ENCODE peak calls at places on chromosome 10, in four cellular contexts. One of them, this sample, is unnamed.

GRCh38 chr10:123687758-123688157 is 21.6 kb downstream of the GPR26 start:
- DNase-seq in GM12878: no peak
- DNase-seq in HepG2: peak; percentile 6
- DNase-seq in K562: no peak
- DNase-seq in this sample: peak; percentile 59

GRCh38 chr10:102629661-102630614 is 14.3 kb upstream of the TRIM8 start:
- DNase-seq in GM12878: no peak
- DNase-seq in HepG2: peak; percentile 60
- DNase-seq in K562: no peak
- DNase-seq in this sample: peak; percentile 67

GRCh38 chr10:101905241-101905640 is 61.6 kb upstream of the KCNIP2 start:
- DNase-seq in GM12878: no peak
- DNase-seq in HepG2: no peak
- DNase-seq in K562: no peak
- DNase-seq in this sample: no peak

GRCh38 chr10:36880898-36881297 is 244.5 kb upstream of the ANKRD30A start:
- DNase-seq in GM12878: no peak
- DNase-seq in HepG2: peak; percentile 21
- DNase-seq in K562: no peak
- DNase-seq in this sample: no peak

GRCh38 chr10:110508806-110509544 is 11.3 kb downstream of the DUSP5 start:
- DNase-seq in GM12878: no peak
- DNase-seq in HepG2: no peak
- DNase-seq in K562: no peak
- DNase-seq in this sample: no peak

GRCh38 chr10:124323806-124324205 is 94.9 kb downstream of the OAT start:
- DNase-seq in GM12878: no peak
- DNase-seq in HepG2: no peak
- DNase-seq in K562: no peak
- DNase-seq in this sample: no peak

GRCh38 chr10:48507933-48508830 is 96.7 kb downstream of the ARHGAP22 start:
- DNase-seq in GM12878: no peak
- DNase-seq in HepG2: no peak
- DNase-seq in K562: no peak
- DNase-seq in this sample: no peak

GRCh38 chr10:95391570-95392249 is 100.9 kb upstream of the PDLIM1 start:
- DNase-seq in GM12878: no peak
- DNase-seq in HepG2: no peak
- DNase-seq in K562: peak; percentile 16
- DNase-seq in this sample: peak; percentile 55

GRCh38 chr10:48456808-48457761 is 147.8 kb downstream of the ARHGAP22 start:
- DNase-seq in GM12878: no peak
- DNase-seq in HepG2: no peak
- DNase-seq in K562: peak; percentile 56
- DNase-seq in this sample: no peak

GRCh38 chr10:100528885-100529472 is 692 bp downstream of the NDUFB8 start:
- DNase-seq in GM12878: no peak
- DNase-seq in HepG2: no peak
- DNase-seq in K562: peak; percentile 16
- DNase-seq in this sample: no peak
- TF ChIP-seq TCF7 in GM12878: no peak
- TF ChIP-seq TCF7 in HepG2: no peak
- TF ChIP-seq TCF7 in K562: no peak
- TF ChIP-seq TCF7 in this sample: no peak

GRCh38 chr10:119680668-119681070 is 29.5 kb downstream of the BAG3 start:
- DNase-seq in GM12878: no peak
- DNase-seq in HepG2: no peak
- DNase-seq in K562: no peak
- DNase-seq in this sample: no peak
- TF ChIP-seq TCF7 in GM12878: no peak
- TF ChIP-seq TCF7 in HepG2: no peak
- TF ChIP-seq TCF7 in K562: no peak
- TF ChIP-seq TCF7 in this sample: no peak

GRCh38 chr10:3852147-3852904 is 67.3 kb upstream of the KLF6 start:
- DNase-seq in GM12878: peak; percentile 88
- DNase-seq in HepG2: peak; percentile 98
- DNase-seq in K562: peak; percentile 62
- DNase-seq in this sample: no peak
- TF ChIP-seq TCF7 in GM12878: peak; percentile 95
- TF ChIP-seq TCF7 in HepG2: peak; percentile 79
- TF ChIP-seq TCF7 in K562: peak; percentile 63
- TF ChIP-seq TCF7 in this sample: no peak

GRCh38 chr10:100882251-100882643 is 30.5 kb upstream of the SLF2 start:
- DNase-seq in GM12878: no peak
- DNase-seq in HepG2: no peak
- DNase-seq in K562: no peak
- DNase-seq in this sample: no peak

GRCh38 chr10:100878291-100878910 is 34.4 kb upstream of the SLF2 start:
- DNase-seq in GM12878: no peak
- DNase-seq in HepG2: peak; percentile 80
- DNase-seq in K562: peak; percentile 45
- DNase-seq in this sample: peak; percentile 75

GRCh38 chr10:100877451-100877850 is 35.3 kb upstream of the SLF2 start:
- DNase-seq in GM12878: no peak
- DNase-seq in HepG2: no peak
- DNase-seq in K562: no peak
- DNase-seq in this sample: no peak

GRCh38 chr10:100881552-100882250 is 31.1 kb upstream of the SLF2 start:
- DNase-seq in GM12878: no peak
- DNase-seq in HepG2: no peak
- DNase-seq in K562: no peak
- DNase-seq in this sample: no peak

GRCh38 chr10:100879741-100880360 is 32.9 kb upstream of the SLF2 start:
- DNase-seq in GM12878: no peak
- DNase-seq in HepG2: peak; percentile 56
- DNase-seq in K562: peak; percentile 39
- DNase-seq in this sample: no peak
- TF ChIP-seq TCF7 in GM12878: no peak
- TF ChIP-seq TCF7 in HepG2: no peak
- TF ChIP-seq TCF7 in K562: no peak
- TF ChIP-seq TCF7 in this sample: no peak

GRCh38 chr10:27099448-27099847 is 846 bp downstream of the ANKRD26 start:
- DNase-seq in GM12878: no peak
- DNase-seq in HepG2: no peak
- DNase-seq in K562: no peak
- DNase-seq in this sample: no peak

GRCh38 chr10:27099916-27100799 is at the start of gene ANKRD26:
- DNase-seq in GM12878: peak; percentile 94
- DNase-seq in HepG2: peak; percentile 95
- DNase-seq in K562: peak; percentile 98
- DNase-seq in this sample: peak; percentile 94

GRCh38 chr10:27108165-27108564 is 7.9 kb upstream of the ANKRD26 start:
- DNase-seq in GM12878: no peak
- DNase-seq in HepG2: no peak
- DNase-seq in K562: no peak
- DNase-seq in this sample: no peak

GRCh38 chr10:27100800-27101347 is 580 bp upstream of the ANKRD26 start:
- DNase-seq in GM12878: no peak
- DNase-seq in HepG2: no peak
- DNase-seq in K562: no peak
- DNase-seq in this sample: no peak

DNA sequence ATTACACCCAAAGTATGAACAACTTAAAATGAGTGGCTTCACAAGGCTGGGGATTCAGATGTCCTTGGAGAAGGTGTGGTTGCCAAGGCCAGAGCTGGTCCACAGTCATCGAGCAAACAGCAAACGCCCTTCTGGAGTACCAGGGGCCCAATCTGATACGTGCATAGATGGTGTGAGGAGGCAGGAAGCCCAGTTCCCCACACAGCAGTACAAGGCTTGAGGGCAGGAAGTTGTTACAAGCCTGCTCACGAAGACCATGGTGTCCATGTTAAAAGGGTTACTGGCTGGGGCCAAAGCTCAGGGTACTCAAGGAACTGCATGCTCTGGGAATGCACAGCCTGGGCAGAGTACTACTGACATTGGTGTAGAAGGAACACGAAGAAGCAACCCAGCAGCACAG is 4.6 kb upstream of the ANKRD26 start:
- DNase-seq in GM12878: no peak
- DNase-seq in HepG2: no peak
- DNase-seq in K562: no peak
- DNase-seq in this sample: no peak
- TF ChIP-seq TCF7 in GM12878: no peak
- TF ChIP-seq TCF7 in HepG2: no peak
- TF ChIP-seq TCF7 in K562: no peak
- TF ChIP-seq TCF7 in this sample: no peak

GRCh38 chr10:79020605-79021004 is 48.2 kb upstream of the ZMIZ1 start:
- DNase-seq in GM12878: no peak
- DNase-seq in HepG2: no peak
- DNase-seq in K562: no peak
- DNase-seq in this sample: no peak

GRCh38 chr10:79018591-79019011 is 50.2 kb upstream of the ZMIZ1 start:
- DNase-seq in GM12878: no peak
- DNase-seq in HepG2: no peak
- DNase-seq in K562: no peak
- DNase-seq in this sample: no peak

GRCh38 chr10:79021331-79021907 is 47.3 kb upstream of the ZMIZ1 start:
- DNase-seq in GM12878: no peak
- DNase-seq in HepG2: no peak
- DNase-seq in K562: no peak
- DNase-seq in this sample: no peak

GRCh38 chr10:79019441-79019840 is 49.3 kb upstream of the ZMIZ1 start:
- DNase-seq in GM12878: no peak
- DNase-seq in HepG2: no peak
- DNase-seq in K562: no peak
- DNase-seq in this sample: no peak

DNA sequence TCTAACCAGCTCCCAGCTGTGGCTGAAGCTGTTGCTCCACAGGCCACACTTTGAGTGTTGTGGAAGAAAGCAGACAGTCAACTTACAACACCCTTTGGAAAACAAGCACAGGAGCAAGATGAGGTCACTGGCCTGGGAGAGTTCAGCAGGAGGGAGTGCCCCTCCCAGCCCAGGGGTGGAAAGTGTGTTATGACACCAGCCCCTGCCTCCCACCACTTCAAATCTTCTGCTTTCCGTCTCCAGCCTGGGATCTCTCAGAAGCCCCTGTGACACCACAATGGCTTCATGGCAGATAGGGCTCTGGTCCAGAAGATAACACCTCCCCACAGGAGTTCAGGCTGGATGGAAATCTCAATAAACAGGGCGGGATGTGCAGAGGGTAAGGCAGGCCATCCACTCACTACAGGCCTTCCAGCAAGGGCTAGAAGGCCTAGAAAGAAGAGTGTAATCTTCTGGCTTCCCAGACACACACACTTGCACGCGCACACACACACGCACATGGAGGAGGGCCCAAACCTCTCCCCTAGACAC is 48.7 kb upstream of the ZMIZ1 start:
- DNase-seq in GM12878: no peak
- DNase-seq in HepG2: peak; percentile 60
- DNase-seq in K562: peak; percentile 90
- DNase-seq in this sample: no peak
- TF ChIP-seq TCF7 in GM12878: no peak
- TF ChIP-seq TCF7 in HepG2: no peak
- TF ChIP-seq TCF7 in K562: no peak
- TF ChIP-seq TCF7 in this sample: no peak

GRCh38 chr10:97685395-97685958 is 1.6 kb downstream of the AVPI1 start:
- DNase-seq in GM12878: no peak
- DNase-seq in HepG2: peak; percentile 87
- DNase-seq in K562: peak; percentile 33
- DNase-seq in this sample: peak; percentile 50

GRCh38 chr10:97686301-97686961 is 610 bp downstream of the AVPI1 start:
- DNase-seq in GM12878: no peak
- DNase-seq in HepG2: no peak
- DNase-seq in K562: no peak
- DNase-seq in this sample: no peak

GRCh38 chr10:97684866-97685394 is 2.1 kb downstream of the AVPI1 start:
- DNase-seq in GM12878: no peak
- DNase-seq in HepG2: peak; percentile 92
- DNase-seq in K562: no peak
- DNase-seq in this sample: no peak

GRCh38 chr10:97682042-97682441 is 5.0 kb downstream of the AVPI1 start:
- DNase-seq in GM12878: no peak
- DNase-seq in HepG2: peak; percentile 50
- DNase-seq in K562: no peak
- DNase-seq in this sample: no peak

DNA sequence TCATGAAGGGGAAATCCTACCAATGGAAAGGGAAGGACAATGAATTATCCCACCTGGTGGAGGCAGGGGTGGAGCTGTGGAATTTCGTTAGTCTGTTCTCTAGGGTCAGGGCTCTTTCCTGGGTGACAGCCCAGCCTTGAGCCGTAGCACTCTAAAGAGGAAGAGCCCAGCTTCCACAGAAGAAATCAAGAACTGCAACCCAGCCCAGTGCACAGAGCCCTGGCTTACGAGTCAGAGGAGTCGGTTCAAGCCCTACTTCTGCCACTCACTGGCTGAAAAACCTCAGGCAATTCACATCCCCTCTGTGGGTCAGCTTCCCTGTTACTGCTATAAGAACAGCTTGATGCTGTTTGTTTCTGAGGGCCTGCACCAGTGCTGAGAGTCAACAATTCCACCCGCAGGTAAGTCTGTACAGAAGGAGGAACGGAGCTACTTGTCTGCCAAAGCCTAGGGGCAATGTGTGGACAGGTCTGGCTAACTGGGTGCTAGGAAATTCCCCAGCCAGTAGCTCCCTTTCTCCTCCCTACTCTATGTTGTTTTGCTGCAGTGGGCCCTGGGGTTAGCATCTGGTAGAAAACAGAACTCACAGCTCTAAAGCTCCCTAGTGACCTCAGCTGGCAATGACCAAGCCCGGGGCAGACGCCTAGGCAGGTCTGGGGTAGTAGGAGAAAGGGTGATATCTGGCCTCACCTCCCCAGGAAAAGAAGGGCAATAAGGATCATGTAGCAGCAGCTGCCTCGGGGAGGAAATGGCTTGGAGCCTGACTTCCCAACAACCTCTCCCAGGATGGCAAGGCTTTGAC is 3.3 kb downstream of the AVPI1 start:
- DNase-seq in GM12878: no peak
- DNase-seq in HepG2: no peak
- DNase-seq in K562: no peak
- DNase-seq in this sample: no peak
- TF ChIP-seq TCF7 in GM12878: no peak
- TF ChIP-seq TCF7 in HepG2: no peak
- TF ChIP-seq TCF7 in K562: no peak
- TF ChIP-seq TCF7 in this sample: no peak

DNA sequence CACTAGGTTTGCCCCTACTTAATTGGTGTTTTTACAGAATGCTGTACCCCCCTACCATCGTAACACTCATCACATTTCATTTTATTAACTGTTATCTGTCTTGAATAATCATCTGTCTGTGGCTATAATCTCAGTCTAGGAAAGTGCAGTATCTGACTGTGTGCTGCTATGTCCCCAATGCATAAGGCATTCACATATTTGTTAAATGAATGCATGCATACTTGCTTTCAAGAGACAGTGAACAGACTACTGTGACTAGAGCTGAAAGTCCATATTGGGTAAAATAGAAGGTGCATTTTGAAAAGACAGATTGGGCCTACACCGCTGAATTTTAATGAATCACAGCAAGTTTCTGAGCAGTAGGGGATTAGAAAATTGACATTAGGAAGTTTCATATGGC is 112.3 kb downstream of the ARHGAP12 start:
- DNase-seq in GM12878: no peak
- DNase-seq in HepG2: peak; percentile 28
- DNase-seq in K562: no peak
- DNase-seq in this sample: no peak
- TF ChIP-seq TCF7 in GM12878: no peak
- TF ChIP-seq TCF7 in HepG2: no peak
- TF ChIP-seq TCF7 in K562: no peak
- TF ChIP-seq TCF7 in this sample: no peak